ENCODE peak calls at places on chromosomes 4 and X, in five cellular contexts. One of them, this sample, is unnamed.

GRCh38 chrX:16101581-16101980 is 21.8 kb upstream of the GRPR start:
- DNase-seq in PC-3: no peak
- DNase-seq in neuronal stem cell: no peak
- DNase-seq in H9: no peak
- DNase-seq in Karpas-422: no peak
- DNase-seq in this sample: no peak

GRCh38 chrX:151680805-151681204 is 14.5 kb upstream of the PRRG3 start:
- DNase-seq in PC-3: peak
- DNase-seq in neuronal stem cell: peak
- DNase-seq in H9: peak
- DNase-seq in Karpas-422: peak
- DNase-seq in this sample: peak

GRCh38 chr4:158664806-158665205 is 6.9 kb downstream of the C4orf46 start:
- DNase-seq in PC-3: no peak
- DNase-seq in neuronal stem cell: no peak
- DNase-seq in H9: no peak
- DNase-seq in Karpas-422: peak
- DNase-seq in this sample: no peak

GRCh38 chrX:32868524-32868895 is 342.8 kb downstream of the DMD start:
- DNase-seq in PC-3: no peak
- DNase-seq in neuronal stem cell: no peak
- DNase-seq in H9: no peak
- DNase-seq in Karpas-422: no peak
- DNase-seq in this sample: no peak

GRCh38 chrX:139201924-139202323 is 328.6 kb upstream of the F9 start:
- DNase-seq in PC-3: peak
- DNase-seq in neuronal stem cell: no peak
- DNase-seq in H9: no peak
- DNase-seq in Karpas-422: no peak
- DNase-seq in this sample: no peak

GRCh38 chrX:57528670-57529255 is 63.0 kb upstream of the ZXDB start:
- DNase-seq in PC-3: peak
- DNase-seq in neuronal stem cell: no peak
- DNase-seq in H9: peak
- DNase-seq in Karpas-422: peak
- DNase-seq in this sample: peak

GRCh38 chr4:732480-732879 is 26.8 kb downstream of the PCGF3 start:
- DNase-seq in PC-3: no peak
- DNase-seq in neuronal stem cell: no peak
- DNase-seq in H9: no peak
- DNase-seq in Karpas-422: no peak
- DNase-seq in this sample: no peak

GRCh38 chr4:122764071-122764807 is 31.7 kb downstream of the BBS12 start:
- DNase-seq in PC-3: peak
- DNase-seq in neuronal stem cell: no peak
- DNase-seq in H9: no peak
- DNase-seq in Karpas-422: no peak
- DNase-seq in this sample: no peak

GRCh38 chrX:119503484-119503861 is 35.2 kb downstream of the SLC25A5 start:
- DNase-seq in PC-3: peak
- DNase-seq in neuronal stem cell: no peak
- DNase-seq in H9: no peak
- DNase-seq in Karpas-422: no peak
- DNase-seq in this sample: no peak

GRCh38 chr4:7281316-7282093 is 89.2 kb downstream of the SORCS2 start:
- DNase-seq in PC-3: no peak
- DNase-seq in neuronal stem cell: no peak
- DNase-seq in H9: no peak
- DNase-seq in Karpas-422: no peak
- DNase-seq in this sample: no peak

GRCh38 chrX:148928803-148929202 is 428.4 kb downstream of the AFF2 start:
- DNase-seq in PC-3: no peak
- DNase-seq in neuronal stem cell: no peak
- DNase-seq in H9: no peak
- DNase-seq in Karpas-422: no peak
- DNase-seq in this sample: no peak

GRCh38 chr4:5460106-5460801 is 248.1 kb downstream of the EVC2 start:
- DNase-seq in PC-3: peak
- DNase-seq in neuronal stem cell: peak
- DNase-seq in H9: peak
- DNase-seq in Karpas-422: peak
- DNase-seq in this sample: peak

GRCh38 chr4:8702020-8702495 is 109.5 kb downstream of the CPZ start:
- DNase-seq in PC-3: no peak
- DNase-seq in neuronal stem cell: no peak
- DNase-seq in H9: peak
- DNase-seq in Karpas-422: no peak
- DNase-seq in this sample: no peak

GRCh38 chr4:71026086-71026485 is 32.6 kb downstream of the DCK start:
- DNase-seq in PC-3: peak
- DNase-seq in neuronal stem cell: no peak
- DNase-seq in H9: no peak
- DNase-seq in Karpas-422: no peak
- DNase-seq in this sample: no peak

GRCh38 chr4:5609265-5610007 is 98.9 kb downstream of the EVC2 start:
- DNase-seq in PC-3: no peak
- DNase-seq in neuronal stem cell: no peak
- DNase-seq in H9: no peak
- DNase-seq in Karpas-422: no peak
- DNase-seq in this sample: no peak

GRCh38 chrX:68413254-68413653 is 20.0 kb downstream of the OPHN1 start:
- DNase-seq in PC-3: no peak
- DNase-seq in neuronal stem cell: no peak
- DNase-seq in H9: no peak
- DNase-seq in Karpas-422: no peak
- DNase-seq in this sample: no peak

GRCh38 chrX:68409154-68409553 is 24.1 kb downstream of the OPHN1 start:
- DNase-seq in PC-3: no peak
- DNase-seq in neuronal stem cell: no peak
- DNase-seq in H9: no peak
- DNase-seq in Karpas-422: no peak
- DNase-seq in this sample: no peak

GRCh38 chrX:68415289-68415688 is 18.0 kb downstream of the OPHN1 start:
- DNase-seq in PC-3: peak
- DNase-seq in neuronal stem cell: no peak
- DNase-seq in H9: no peak
- DNase-seq in Karpas-422: no peak
- DNase-seq in this sample: no peak

GRCh38 chrX:68416592-68416991 is 16.7 kb downstream of the OPHN1 start:
- DNase-seq in PC-3: peak
- DNase-seq in neuronal stem cell: no peak
- DNase-seq in H9: no peak
- DNase-seq in Karpas-422: no peak
- DNase-seq in this sample: no peak

DNA sequence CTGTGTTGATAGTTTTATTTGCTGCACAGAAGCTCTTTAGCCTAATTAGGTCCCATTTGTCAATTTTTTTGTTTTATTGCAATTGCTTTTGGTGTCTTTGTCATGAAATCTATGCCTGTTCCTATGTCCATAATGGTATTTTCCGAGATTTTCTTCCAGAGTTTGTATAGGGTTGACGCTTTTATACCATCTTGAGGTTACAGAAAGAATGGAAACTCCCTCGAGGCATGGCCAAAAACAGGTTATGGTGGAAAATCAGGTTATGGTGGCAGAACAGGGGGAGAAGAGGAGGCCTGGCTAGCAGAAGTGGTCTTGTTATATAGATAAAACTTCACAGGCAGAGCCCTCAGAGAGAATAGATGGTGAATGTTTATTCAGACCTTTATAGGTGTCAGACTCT is 21.6 kb downstream of the OPHN1 start:
- DNase-seq in PC-3: peak
- DNase-seq in neuronal stem cell: no peak
- DNase-seq in H9: no peak
- DNase-seq in Karpas-422: no peak
- DNase-seq in this sample: no peak
- H3K9ac ChIP-seq in PC-3: no peak
- H3K9ac ChIP-seq in neuronal stem cell: no peak
- H3K9ac ChIP-seq in H9: no peak
- H3K9ac ChIP-seq in Karpas-422: no peak
- H3K9ac ChIP-seq in this sample: no peak

GRCh38 chr4:110632506-110633357 is 9.9 kb upstream of the PITX2 start:
- DNase-seq in PC-3: no peak
- DNase-seq in neuronal stem cell: peak
- DNase-seq in H9: peak
- DNase-seq in Karpas-422: no peak
- DNase-seq in this sample: no peak

GRCh38 chr4:110630621-110631402 is 7.9 kb upstream of the PITX2 start:
- DNase-seq in PC-3: no peak
- DNase-seq in neuronal stem cell: peak
- DNase-seq in H9: peak
- DNase-seq in Karpas-422: no peak
- DNase-seq in this sample: no peak

GRCh38 chr4:110633358-110634319 is 10.8 kb upstream of the PITX2 start:
- DNase-seq in PC-3: no peak
- DNase-seq in neuronal stem cell: peak
- DNase-seq in H9: peak
- DNase-seq in Karpas-422: no peak
- DNase-seq in this sample: no peak

GRCh38 chr4:110629780-110630500 is 7.1 kb upstream of the PITX2 start:
- DNase-seq in PC-3: no peak
- DNase-seq in neuronal stem cell: no peak
- DNase-seq in H9: no peak
- DNase-seq in Karpas-422: no peak
- DNase-seq in this sample: no peak

DNA sequence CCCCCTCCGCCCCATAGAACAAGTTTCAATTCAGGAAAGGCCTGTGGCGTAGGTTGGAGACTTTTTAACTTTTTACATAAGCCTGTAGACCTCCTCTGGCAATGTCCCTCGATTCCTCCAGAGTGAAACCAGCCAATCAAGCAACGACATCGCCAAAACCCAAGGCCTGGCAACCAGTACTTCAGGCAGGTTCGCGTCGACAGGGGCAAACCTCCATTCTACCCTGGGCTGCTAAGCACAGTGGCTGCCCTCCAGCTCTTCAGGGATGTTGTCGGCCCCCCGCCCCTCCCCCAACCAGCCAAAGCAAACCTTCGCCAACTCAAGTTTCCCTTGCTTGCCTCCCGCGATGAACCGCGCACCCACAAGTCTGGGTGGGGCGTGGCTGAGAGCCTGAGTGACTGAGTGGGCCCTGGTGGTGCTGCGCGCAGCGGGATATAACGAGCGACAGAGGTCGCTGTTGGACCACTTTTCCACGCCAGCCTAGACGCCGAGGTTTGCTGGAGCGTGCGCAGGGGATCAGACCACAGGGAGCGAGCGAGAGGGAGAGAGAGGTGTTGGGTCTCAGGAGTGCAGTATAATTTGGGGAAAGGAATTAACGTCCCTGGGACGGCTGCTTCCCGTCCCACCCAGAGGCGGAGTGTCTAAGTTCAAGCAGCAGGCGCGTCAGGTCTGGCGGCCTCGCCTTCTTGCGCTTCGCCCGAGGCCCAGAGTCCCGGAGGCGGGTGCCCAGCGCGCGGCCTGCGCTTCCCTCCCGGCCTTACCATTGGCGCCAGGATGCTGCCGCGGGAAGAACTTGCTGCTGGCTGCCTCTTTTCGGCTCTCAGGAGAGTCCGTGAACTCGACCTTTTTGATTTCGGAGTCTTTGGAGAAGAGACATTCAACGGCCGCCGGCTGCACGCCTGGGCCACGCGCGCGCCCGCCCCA is 9.0 kb upstream of the PITX2 start:
- DNase-seq in PC-3: peak
- DNase-seq in neuronal stem cell: peak
- DNase-seq in H9: peak
- DNase-seq in Karpas-422: peak
- DNase-seq in this sample: no peak
- H3K9ac ChIP-seq in PC-3: no peak
- H3K9ac ChIP-seq in neuronal stem cell: peak
- H3K9ac ChIP-seq in H9: no peak
- H3K9ac ChIP-seq in Karpas-422: no peak
- H3K9ac ChIP-seq in this sample: no peak

GRCh38 chr4:10066206-10066605 is 44.9 kb upstream of the SLC2A9 start:
- DNase-seq in PC-3: no peak
- DNase-seq in neuronal stem cell: no peak
- DNase-seq in H9: no peak
- DNase-seq in Karpas-422: no peak
- DNase-seq in this sample: no peak

GRCh38 chr4:10061650-10062415 is 40.5 kb upstream of the SLC2A9 start:
- DNase-seq in PC-3: peak
- DNase-seq in neuronal stem cell: no peak
- DNase-seq in H9: no peak
- DNase-seq in Karpas-422: no peak
- DNase-seq in this sample: no peak

GRCh38 chr4:10063544-10064300 is 42.4 kb upstream of the SLC2A9 start:
- DNase-seq in PC-3: peak
- DNase-seq in neuronal stem cell: peak
- DNase-seq in H9: peak
- DNase-seq in Karpas-422: no peak
- DNase-seq in this sample: no peak

GRCh38 chr4:10069065-10069626 is 47.5 kb downstream of the WDR1 start:
- DNase-seq in PC-3: no peak
- DNase-seq in neuronal stem cell: no peak
- DNase-seq in H9: peak
- DNase-seq in Karpas-422: no peak
- DNase-seq in this sample: no peak

GRCh38 chr4:10066704-10067651 is 45.7 kb upstream of the SLC2A9 start:
- DNase-seq in PC-3: no peak
- DNase-seq in neuronal stem cell: no peak
- DNase-seq in H9: peak
- DNase-seq in Karpas-422: no peak
- DNase-seq in this sample: no peak
- H3K9ac ChIP-seq in PC-3: no peak
- H3K9ac ChIP-seq in neuronal stem cell: no peak
- H3K9ac ChIP-seq in H9: no peak
- H3K9ac ChIP-seq in Karpas-422: no peak
- H3K9ac ChIP-seq in this sample: no peak

GRCh38 chr4:64883087-64883926 is 474.1 kb upstream of the TECRL start:
- DNase-seq in PC-3: no peak
- DNase-seq in neuronal stem cell: no peak
- DNase-seq in H9: no peak
- DNase-seq in Karpas-422: no peak
- DNase-seq in this sample: peak
- H3K9ac ChIP-seq in PC-3: no peak
- H3K9ac ChIP-seq in neuronal stem cell: no peak
- H3K9ac ChIP-seq in H9: no peak
- H3K9ac ChIP-seq in Karpas-422: no peak
- H3K9ac ChIP-seq in this sample: peak

GRCh38 chr4:145852256-145852839 is 86.3 kb downstream of the ZNF827 start:
- DNase-seq in PC-3: no peak
- DNase-seq in neuronal stem cell: no peak
- DNase-seq in H9: no peak
- DNase-seq in Karpas-422: no peak
- DNase-seq in this sample: no peak
- H3K9ac ChIP-seq in PC-3: no peak
- H3K9ac ChIP-seq in neuronal stem cell: no peak
- H3K9ac ChIP-seq in H9: no peak
- H3K9ac ChIP-seq in Karpas-422: no peak
- H3K9ac ChIP-seq in this sample: no peak

GRCh38 chr4:140641789-140642439 is 73.2 kb upstream of the UCP1 start:
- DNase-seq in PC-3: no peak
- DNase-seq in neuronal stem cell: no peak
- DNase-seq in H9: peak
- DNase-seq in Karpas-422: peak
- DNase-seq in this sample: no peak
- H3K9ac ChIP-seq in PC-3: no peak
- H3K9ac ChIP-seq in neuronal stem cell: no peak
- H3K9ac ChIP-seq in H9: no peak
- H3K9ac ChIP-seq in Karpas-422: no peak
- H3K9ac ChIP-seq in this sample: no peak

GRCh38 chr4:141130947-141131545 is 2.2 kb downstream of the RNF150 start:
- DNase-seq in PC-3: no peak
- DNase-seq in neuronal stem cell: no peak
- DNase-seq in H9: no peak
- DNase-seq in Karpas-422: no peak
- DNase-seq in this sample: no peak
- H3K9ac ChIP-seq in PC-3: no peak
- H3K9ac ChIP-seq in neuronal stem cell: no peak
- H3K9ac ChIP-seq in H9: no peak
- H3K9ac ChIP-seq in Karpas-422: no peak
- H3K9ac ChIP-seq in this sample: no peak

This sample was measured in DND-41.